ENCODE peak calls at places on chromosomes 6 and 20, in six cellular contexts. L, N, X, P, U and D are unnamed samples.

GRCh38 chr20:58710481-58711265 is 18.1 kb downstream of the NPEPL1 start:
- DNase-seq in P (peak; percentile 34), N (no peak), X (no peak), U (peak; percentile 0), L (no peak), D (no peak)

GRCh38 chr6:17466707-17467106 is 73.3 kb downstream of the CAP2 start:
- DNase-seq in X (no peak), L (no peak), P (no peak), N (no peak), U (no peak), D (no peak)

GRCh38 chr6:144855812-144856531 is 570.8 kb downstream of the UTRN start:
- DNase-seq in L (no peak), X (no peak), N (no peak), U (no peak), P (no peak), D (no peak)

GRCh38 chr6:56652994-56653393 is 10.3 kb upstream of the DST start:
- DNase-seq in U (no peak), N (peak; percentile 69), X (no peak), L (no peak), P (no peak), D (no peak)

GRCh38 chr6:72348926-72349325 is 272.9 kb upstream of the KCNQ5 start:
- DNase-seq in N (no peak), P (no peak), U (no peak), X (no peak), L (no peak), D (no peak)

GRCh38 chr6:21331221-21331620 is 262.3 kb upstream of the SOX4 start:
- DNase-seq in N (no peak), X (no peak), P (no peak), L (no peak), U (no peak), D (no peak)

GRCh38 chr20:25340380-25340779 is 50.3 kb downstream of the ABHD12 start:
- DNase-seq in L (no peak), X (no peak), U (no peak), N (no peak), P (no peak), D (no peak)

GRCh38 chr20:62363920-62364851 is 2.9 kb downstream of the LAMA5 start:
- DNase-seq in X (no peak), N (peak; percentile 84), L (no peak), P (no peak), U (no peak), D (no peak)